ENCODE peak calls at places on chromosomes 7 and 10, in five cellular contexts. One of them, this sample, is unnamed.

GRCh38 chr10:77827383-77827782 is 99.2 kb downstream of the DLG5 start:
- DNase-seq in neuronal stem cell: no peak
- DNase-seq in H9: no peak
- DNase-seq in H1: no peak
- DNase-seq in trophoblast cell: no peak
- DNase-seq in this sample: no peak

GRCh38 chr7:33836797-33837355 is 68.5 kb upstream of the BMPER start:
- DNase-seq in neuronal stem cell: no peak
- DNase-seq in H9: peak; percentile 48
- DNase-seq in H1: peak; percentile 82
- DNase-seq in trophoblast cell: peak; percentile 14
- DNase-seq in this sample: no peak

GRCh38 chr10:112140110-112140755 is 43.3 kb downstream of the GPAM start:
- DNase-seq in neuronal stem cell: peak; percentile 73
- DNase-seq in H9: peak; percentile 90
- DNase-seq in H1: peak; percentile 96
- DNase-seq in trophoblast cell: peak; percentile 89
- DNase-seq in this sample: peak; percentile 69

GRCh38 chr7:712601-713457 is 13.7 kb upstream of the DNAAF5 start:
- DNase-seq in neuronal stem cell: no peak
- DNase-seq in H9: no peak
- DNase-seq in H1: peak; percentile 67
- DNase-seq in trophoblast cell: no peak
- DNase-seq in this sample: no peak

GRCh38 chr10:35153723-35154122 is 27.1 kb downstream of the CREM start:
- DNase-seq in neuronal stem cell: no peak
- DNase-seq in H9: no peak
- DNase-seq in H1: no peak
- DNase-seq in trophoblast cell: no peak
- DNase-seq in this sample: no peak

GRCh38 chr7:45986355-45987298 is 65.6 kb upstream of the IGFBP3 start:
- DNase-seq in neuronal stem cell: no peak
- DNase-seq in H9: no peak
- DNase-seq in H1: no peak
- DNase-seq in trophoblast cell: peak; percentile 71
- DNase-seq in this sample: no peak

GRCh38 chr10:28677889-28678686 is 767 bp downstream of the BAMBI start:
- DNase-seq in neuronal stem cell: no peak
- DNase-seq in H9: peak; percentile 42
- DNase-seq in H1: peak; percentile 59
- DNase-seq in trophoblast cell: peak; percentile 65
- DNase-seq in this sample: peak; percentile 37

GRCh38 chr7:82821037-82821436 is 341.6 kb downstream of the PCLO start:
- DNase-seq in neuronal stem cell: no peak
- DNase-seq in H9: no peak
- DNase-seq in H1: no peak
- DNase-seq in trophoblast cell: no peak
- DNase-seq in this sample: no peak

GRCh38 chr10:91941426-91941825 is 17.9 kb downstream of the BTAF1 start:
- DNase-seq in neuronal stem cell: no peak
- DNase-seq in H9: no peak
- DNase-seq in H1: no peak
- DNase-seq in trophoblast cell: peak; percentile 76
- DNase-seq in this sample: no peak

GRCh38 chr10:71462642-71462935 is 65.9 kb downstream of the CDH23 start:
- DNase-seq in neuronal stem cell: no peak
- DNase-seq in H9: no peak
- DNase-seq in H1: no peak
- DNase-seq in trophoblast cell: no peak
- DNase-seq in this sample: no peak

GRCh38 chr10:96043895-96044580 is 655 bp downstream of the CCNJ start:
- DNase-seq in neuronal stem cell: peak; percentile 50
- DNase-seq in H9: peak; percentile 49
- DNase-seq in H1: peak; percentile 71
- DNase-seq in trophoblast cell: peak; percentile 50
- DNase-seq in this sample: peak; percentile 69

GRCh38 chr10:103888113-103888841 is 29.7 kb downstream of the STN1 start:
- DNase-seq in neuronal stem cell: peak; percentile 24
- DNase-seq in H9: no peak
- DNase-seq in H1: no peak
- DNase-seq in trophoblast cell: peak; percentile 70
- DNase-seq in this sample: peak; percentile 90

GRCh38 chr7:92696584-92696983 is 106.4 kb upstream of the FAM133B start:
- DNase-seq in neuronal stem cell: no peak
- DNase-seq in H9: no peak
- DNase-seq in H1: no peak
- DNase-seq in trophoblast cell: no peak
- DNase-seq in this sample: no peak

GRCh38 chr7:40850017-40850416 is 715.2 kb downstream of the SUGCT start:
- DNase-seq in neuronal stem cell: no peak
- DNase-seq in H9: no peak
- DNase-seq in H1: no peak
- DNase-seq in trophoblast cell: no peak
- DNase-seq in this sample: no peak

GRCh38 chr7:124030964-124031363 is 1.9 kb downstream of the TMEM229A start:
- DNase-seq in neuronal stem cell: no peak
- DNase-seq in H9: no peak
- DNase-seq in H1: no peak
- DNase-seq in trophoblast cell: peak; percentile 69
- DNase-seq in this sample: no peak

GRCh38 chr7:122651451-122651850 is 47.5 kb downstream of the RNF133 start:
- DNase-seq in neuronal stem cell: no peak
- DNase-seq in H9: no peak
- DNase-seq in H1: no peak
- DNase-seq in trophoblast cell: no peak
- DNase-seq in this sample: no peak

GRCh38 chr7:22578048-22578770 is 78.2 kb upstream of the STEAP1B start:
- DNase-seq in neuronal stem cell: no peak
- DNase-seq in H9: no peak
- DNase-seq in H1: no peak
- DNase-seq in trophoblast cell: peak; percentile 94
- DNase-seq in this sample: peak; percentile 82

GRCh38 chr10:19815478-19816419 is 483 bp upstream of the PLXDC2 start:
- DNase-seq in neuronal stem cell: peak; percentile 76
- DNase-seq in H9: peak; percentile 86
- DNase-seq in H1: peak; percentile 87
- DNase-seq in trophoblast cell: peak; percentile 62
- DNase-seq in this sample: peak; percentile 91

GRCh38 chr7:157566631-157567006 is 229.8 kb downstream of the DNAJB6 start:
- DNase-seq in neuronal stem cell: no peak
- DNase-seq in H9: no peak
- DNase-seq in H1: no peak
- DNase-seq in trophoblast cell: no peak
- DNase-seq in this sample: no peak

GRCh38 chr10:109881481-109881880 is 41.8 kb downstream of the XPNPEP1 start:
- DNase-seq in neuronal stem cell: no peak
- DNase-seq in H9: no peak
- DNase-seq in H1: no peak
- DNase-seq in trophoblast cell: no peak
- DNase-seq in this sample: no peak

GRCh38 chr7:100247152-100247757 is 27.5 kb downstream of the PVRIG start:
- DNase-seq in neuronal stem cell: no peak
- DNase-seq in H9: peak; percentile 91
- DNase-seq in H1: peak; percentile 73
- DNase-seq in trophoblast cell: peak; percentile 84
- DNase-seq in this sample: peak; percentile 29

GRCh38 chr10:5896765-5897340 is 6.8 kb downstream of the FBH1 start:
- DNase-seq in neuronal stem cell: no peak
- DNase-seq in H9: no peak
- DNase-seq in H1: no peak
- DNase-seq in trophoblast cell: peak; percentile 75
- DNase-seq in this sample: no peak

GRCh38 chr7:73891178-73891885 is 30.4 kb downstream of the TMEM270 start:
- DNase-seq in neuronal stem cell: no peak
- DNase-seq in H9: peak; percentile 47
- DNase-seq in H1: no peak
- DNase-seq in trophoblast cell: peak; percentile 28
- DNase-seq in this sample: no peak

GRCh38 chr10:114100848-114101741 is 57.4 kb downstream of the ADRB1 start:
- DNase-seq in neuronal stem cell: no peak
- DNase-seq in H9: no peak
- DNase-seq in H1: peak; percentile 74
- DNase-seq in trophoblast cell: no peak
- DNase-seq in this sample: peak; percentile 53

GRCh38 chr10:133353202-133353959 is 4.4 kb downstream of the FUOM start:
- DNase-seq in neuronal stem cell: no peak
- DNase-seq in H9: no peak
- DNase-seq in H1: peak; percentile 56
- DNase-seq in trophoblast cell: no peak
- DNase-seq in this sample: no peak

GRCh38 chr10:18122753-18123152 is 17.5 kb upstream of the CACNB2 start:
- DNase-seq in neuronal stem cell: no peak
- DNase-seq in H9: no peak
- DNase-seq in H1: no peak
- DNase-seq in trophoblast cell: no peak
- DNase-seq in this sample: no peak

GRCh38 chr7:105880571-105881330 is 4.4 kb upstream of the ATXN7L1 start:
- DNase-seq in neuronal stem cell: no peak
- DNase-seq in H9: no peak
- DNase-seq in H1: no peak
- DNase-seq in trophoblast cell: no peak
- DNase-seq in this sample: no peak

DNA sequence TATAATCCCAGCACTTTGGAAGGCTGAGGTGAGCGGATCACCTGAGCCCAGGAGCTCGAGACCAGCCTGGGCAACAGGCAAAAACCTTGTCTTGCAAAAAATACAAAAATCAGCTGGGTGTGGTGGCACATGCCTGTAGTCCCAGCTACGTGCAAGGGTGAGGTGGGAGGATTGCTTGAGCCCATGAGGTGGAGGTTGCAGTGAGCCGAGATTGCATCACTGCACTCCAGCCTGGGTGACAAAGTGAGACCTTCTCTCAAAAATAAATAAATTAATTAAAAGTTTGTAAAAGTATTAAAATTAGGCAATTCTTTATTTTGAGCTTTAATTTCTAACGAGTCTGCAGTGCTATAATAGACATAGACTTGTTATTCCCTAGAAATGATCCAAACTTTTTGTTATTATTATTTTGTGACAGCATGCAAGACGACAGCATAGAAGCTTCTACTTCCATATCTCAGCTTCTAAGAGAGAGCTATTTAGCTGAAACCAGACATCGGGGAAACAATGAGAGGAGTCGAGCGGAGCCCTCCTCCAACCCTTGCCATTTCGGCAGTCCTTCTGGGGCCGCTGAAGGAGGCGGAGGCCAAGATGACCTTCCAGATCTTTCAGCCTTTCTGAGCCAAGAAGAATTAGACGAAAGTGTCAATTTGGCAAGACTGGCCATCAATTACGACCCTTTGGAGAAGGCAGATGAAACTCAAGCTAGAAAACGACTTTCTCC is 11.9 kb downstream of the MYPN start:
- DNase-seq in neuronal stem cell: no peak
- DNase-seq in H9: no peak
- DNase-seq in H1: no peak
- DNase-seq in trophoblast cell: no peak
- DNase-seq in this sample: no peak
- H3K27ac ChIP-seq in neuronal stem cell: no peak overlapping the region
- H3K27ac ChIP-seq in H9: no peak overlapping the region
- H3K27ac ChIP-seq in H1: no peak overlapping the region
- H3K27ac ChIP-seq in trophoblast cell: no peak overlapping the region
- H3K27ac ChIP-seq in this sample: no peak overlapping the region

DNA sequence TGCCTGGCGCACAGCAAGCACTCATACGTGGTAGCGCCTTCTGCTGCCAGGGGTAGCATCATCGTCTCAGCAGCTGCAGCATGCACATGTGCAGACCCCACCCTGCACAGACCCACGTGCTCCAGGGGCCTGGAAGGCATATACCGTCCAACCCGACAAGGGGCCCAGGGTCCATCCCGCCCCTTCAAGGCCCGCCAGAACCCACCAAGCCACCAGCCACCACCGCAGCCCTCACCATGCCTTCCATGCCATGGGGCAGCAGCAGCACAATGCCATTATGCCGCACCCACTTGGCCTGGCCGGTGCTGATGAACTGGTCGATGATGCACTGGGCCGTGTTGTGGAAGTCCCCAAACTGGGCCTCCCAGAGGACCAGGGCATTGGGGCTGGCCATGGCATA is 22.7 kb downstream of the OGDHL start:
- DNase-seq in neuronal stem cell: no peak
- DNase-seq in H9: peak; percentile 16
- DNase-seq in H1: no peak
- DNase-seq in trophoblast cell: no peak
- DNase-seq in this sample: no peak
- H2BK12ac ChIP-seq in neuronal stem cell: no peak overlapping the region
- H2BK12ac ChIP-seq in H9: no peak overlapping the region
- H2BK12ac ChIP-seq in H1: no peak overlapping the region
- H2BK12ac ChIP-seq in trophoblast cell: no peak overlapping the region
- H2BK12ac ChIP-seq in this sample: no peak overlapping the region

GRCh38 chr10:15096661-15097010 is 519 bp upstream of the RPP38 start:
- DNase-seq in neuronal stem cell: no peak
- DNase-seq in H9: no peak
- DNase-seq in H1: no peak
- DNase-seq in trophoblast cell: no peak
- DNase-seq in this sample: no peak

GRCh38 chr10:15091418-15091817 is 2.8 kb upstream of the ACBD7 start:
- DNase-seq in neuronal stem cell: no peak
- DNase-seq in H9: no peak
- DNase-seq in H1: no peak
- DNase-seq in trophoblast cell: no peak
- DNase-seq in this sample: no peak

GRCh38 chr10:15099886-15100285 is 2.7 kb downstream of the RPP38 start:
- DNase-seq in neuronal stem cell: no peak
- DNase-seq in H9: no peak
- DNase-seq in H1: no peak
- DNase-seq in trophoblast cell: no peak
- DNase-seq in this sample: no peak

GRCh38 chr10:15092855-15093408 is 4.2 kb upstream of the RPP38 start:
- DNase-seq in neuronal stem cell: no peak
- DNase-seq in H9: no peak
- DNase-seq in H1: no peak
- DNase-seq in trophoblast cell: no peak
- DNase-seq in this sample: no peak

GRCh38 chr10:15097011-15097812 is at the start of gene RPP38:
- DNase-seq in neuronal stem cell: peak; percentile 95
- DNase-seq in H9: peak; percentile 96
- DNase-seq in H1: peak; percentile 99
- DNase-seq in trophoblast cell: peak; percentile 98
- DNase-seq in this sample: peak; percentile 96
- H3K23ac ChIP-seq in neuronal stem cell: peak within 1 kb of the TSS; percentile 96
- H3K23ac ChIP-seq in H9: no peak within 1 kb of the TSS
- H3K23ac ChIP-seq in H1: no peak within 1 kb of the TSS
- H3K23ac ChIP-seq in trophoblast cell: no peak within 1 kb of the TSS
- H3K23ac ChIP-seq in this sample: peak within 1 kb of the TSS; percentile 64

DNA sequence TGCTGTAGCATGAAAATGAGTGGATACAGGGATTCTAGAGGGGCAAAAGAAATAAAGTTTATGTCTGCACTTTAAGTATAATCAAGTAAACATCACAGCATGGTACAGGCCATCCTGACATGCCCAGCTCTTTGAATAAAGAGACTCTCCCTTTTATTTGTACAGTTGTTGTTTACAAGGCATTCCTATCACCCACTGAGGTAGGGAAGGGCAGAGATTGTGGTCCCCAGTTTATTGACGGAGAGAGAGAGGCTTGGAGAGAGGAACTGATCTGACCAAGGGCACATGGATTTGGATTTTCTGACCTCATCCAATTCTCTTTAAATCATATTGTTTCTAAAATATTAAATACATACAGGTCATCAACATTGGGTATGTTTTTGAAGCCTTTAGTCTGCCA is 53.9 kb downstream of the TACC2 start:
- DNase-seq in neuronal stem cell: no peak
- DNase-seq in H9: no peak
- DNase-seq in H1: no peak
- DNase-seq in trophoblast cell: no peak
- DNase-seq in this sample: no peak
- H3K27ac ChIP-seq in neuronal stem cell: no peak overlapping the region
- H3K27ac ChIP-seq in H9: no peak overlapping the region
- H3K27ac ChIP-seq in H1: no peak overlapping the region
- H3K27ac ChIP-seq in trophoblast cell: no peak overlapping the region
- H3K27ac ChIP-seq in this sample: no peak overlapping the region